ENCODE peak calls at places on chromosome 2, in five cellular contexts. X, T, M, J and B are unnamed samples.

GRCh38 chr2:11516984-11517648 is 16.7 kb upstream of the GREB1 start:
- DNase-seq in T (no peak), X (no peak), M (no peak), J (no peak), B (no peak)

GRCh38 chr2:67337903-67338302 is 59.2 kb upstream of the ETAA1 start:
- DNase-seq in X (no peak), M (no peak), T (no peak), J (no peak), B (no peak)

GRCh38 chr2:100818606-100819364 is 1.2 kb upstream of the NPAS2 start:
- DNase-seq in X (peak), T (peak), J (peak), M (no peak), B (no peak)

GRCh38 chr2:170091461-170091860 is 86.5 kb upstream of the MYO3B start:
- DNase-seq in T (no peak), M (no peak), J (no peak), X (no peak), B (no peak)

GRCh38 chr2:120794716-120795115 is 59.0 kb downstream of the GLI2 start:
- DNase-seq in M (no peak), J (no peak), T (no peak), X (peak), B (no peak)

GRCh38 chr2:127676906-127677305 is 1.6 kb upstream of the LIMS2 start:
- DNase-seq in X (no peak), T (no peak), J (peak), M (no peak), B (no peak)

GRCh38 chr2:104866883-104867350 is 13.0 kb downstream of the POU3F3 start:
- DNase-seq in J (no peak), T (no peak), X (no peak), M (no peak), B (peak)

GRCh38 chr2:66683599-66683998 is 248.7 kb downstream of the MEIS1 start:
- DNase-seq in X (no peak), M (no peak), J (no peak), T (no peak), B (no peak)

GRCh38 chr2:5839563-5839962 is 147.4 kb downstream of the SOX11 start:
- DNase-seq in X (no peak), T (no peak), M (no peak), J (no peak), B (no peak)

GRCh38 chr2:43943809-43944452 is 51.9 kb downstream of the LRPPRC start:
- DNase-seq in M (no peak), X (no peak), T (no peak), J (no peak), B (peak)

GRCh38 chr2:120763931-120764330 is 28.3 kb downstream of the GLI2 start:
- DNase-seq in T (no peak), M (no peak), X (no peak), J (peak), B (no peak)

GRCh38 chr2:85706604-85707296 is 12.6 kb downstream of the GNLY start:
- DNase-seq in X (no peak), T (peak), J (no peak), M (no peak), B (peak)

GRCh38 chr2:9169310-9170107 is 37.1 kb upstream of the ASAP2 start:
- DNase-seq in M (no peak), X (no peak), T (no peak), J (no peak), B (no peak)

GRCh38 chr2:166230024-166230723 is 102.4 kb upstream of the SCN1A start:
- DNase-seq in M (no peak), T (no peak), J (no peak), X (peak), B (no peak)

GRCh38 chr2:66693007-66693965 is 258.4 kb downstream of the MEIS1 start:
- DNase-seq in X (no peak), M (no peak), T (no peak), J (no peak), B (no peak)